ENCODE peak calls at places on chromosomes 5 and 9, in five cellular contexts. R, L, D, G and V are unnamed samples.

GRCh38 chr9:38035873-38036272 is 33.2 kb downstream of the SHB start:
- DNase-seq in R (peak), L (no peak), D (no peak), G (no peak), V (peak)

GRCh38 chr9:113998529-113999255 is 79.4 kb downstream of the AMBP start:
- DNase-seq in R (no peak), L (peak), D (no peak), G (no peak), V (no peak)

GRCh38 chr5:54234304-54234938 is 76.0 kb downstream of the ARL15 start:
- DNase-seq in R (peak), L (no peak), D (no peak), G (no peak), V (no peak)

GRCh38 chr5:76715734-76716455 is at the start of gene F2R:
- DNase-seq in R (peak), L (peak), D (no peak), G (peak), V (peak)

GRCh38 chr9:34428325-34428958 is 29.9 kb downstream of the FAM219A start:
- DNase-seq in R (no peak), L (no peak), D (no peak), G (no peak), V (no peak)

GRCh38 chr5:160173-160510 is 31.2 kb upstream of the LRRC14B start:
- DNase-seq in R (no peak), L (peak), D (no peak), G (no peak), V (peak)

GRCh38 chr9:109381011-109381729 is 60.3 kb upstream of the EPB41L4B start:
- DNase-seq in R (peak), L (no peak), D (no peak), G (no peak), V (peak)

GRCh38 chr9:8825600-8826147 is 1026.1 kb upstream of the DMAC1 start:
- DNase-seq in R (no peak), L (no peak), D (no peak), G (no peak), V (no peak)

GRCh38 chr5:96896285-96896711 is 20.0 kb downstream of the ERAP2 start:
- DNase-seq in R (no peak), L (no peak), D (no peak), G (no peak), V (no peak)

GRCh38 chr5:131794596-131794995 is 2.2 kb downstream of the FNIP1 start:
- DNase-seq in R (no peak), L (no peak), D (no peak), G (no peak), V (no peak)

GRCh38 chr9:135308809-135309762 is 170.5 kb upstream of the PPP1R26 start:
- DNase-seq in R (no peak), L (no peak), D (no peak), G (no peak), V (no peak)

GRCh38 chr5:82640901-82641300 is 362.7 kb upstream of the RPS23 start:
- DNase-seq in R (no peak), L (no peak), D (no peak), G (no peak), V (no peak)

GRCh38 chr5:24492231-24492630 is 152.5 kb downstream of the CDH10 start:
- DNase-seq in R (no peak), L (no peak), D (no peak), G (no peak), V (no peak)

GRCh38 chr5:146645382-146645781 is 129.4 kb upstream of the GPR151 start:
- DNase-seq in R (no peak), L (no peak), D (no peak), G (peak), V (no peak)

GRCh38 chr5:151480859-151481258 is 33.5 kb downstream of the SLC36A1 start:
- DNase-seq in R (peak), L (no peak), D (peak), G (no peak), V (no peak)

GRCh38 chr9:121852241-121852640 is 200.8 kb downstream of the DAB2IP start:
- DNase-seq in R (no peak), L (no peak), D (no peak), G (no peak), V (no peak)

GRCh38 chr9:135926402-135927194 is 19.3 kb upstream of the CAMSAP1 start:
- DNase-seq in R (peak), L (no peak), D (no peak), G (no peak), V (peak)

GRCh38 chr5:106072208-106072607 is 1598.5 kb downstream of the EFNA5 start:
- DNase-seq in R (no peak), L (no peak), D (no peak), G (no peak), V (no peak)

GRCh38 chr5:33300209-33300742 is 140.5 kb upstream of the TARS1 start:
- DNase-seq in R (peak), L (no peak), D (no peak), G (no peak), V (no peak)

GRCh38 chr9:135722365-135722764 is 20.4 kb downstream of the KCNT1 start:
- DNase-seq in R (no peak), L (no peak), D (peak), G (no peak), V (no peak)

GRCh38 chr9:112404367-112404979 is 24.6 kb downstream of the HSDL2 start:
- DNase-seq in R (no peak), L (no peak), D (no peak), G (no peak), V (no peak)

GRCh38 chr5:58191451-58191850 is 268.4 kb downstream of the PLK2 start:
- DNase-seq in R (peak), L (no peak), D (no peak), G (no peak), V (no peak)

GRCh38 chr5:126492939-126493338 is 69.7 kb downstream of the GRAMD2B start:
- DNase-seq in R (no peak), L (peak), D (no peak), G (no peak), V (peak)

GRCh38 chr5:36459191-36460135 is 146.9 kb upstream of the SLC1A3 start:
- DNase-seq in R (peak), L (no peak), D (no peak), G (peak), V (no peak)

GRCh38 chr5:54387659-54388232 is 67.8 kb upstream of the HSPB3 start:
- DNase-seq in R (peak), L (no peak), D (no peak), G (no peak), V (no peak)

GRCh38 chr5:138725885-138726457 is 27.3 kb upstream of the CTNNA1 start:
- DNase-seq in R (no peak), L (peak), D (no peak), G (no peak), V (no peak)

GRCh38 chr5:40879163-40879942 is 29.9 kb upstream of the C7 start:
- DNase-seq in R (peak), L (no peak), D (no peak), G (no peak), V (no peak)

GRCh38 chr5:75707911-75708509 is 9.2 kb downstream of the POC5 start:
- DNase-seq in R (peak), L (no peak), D (no peak), G (no peak), V (no peak)

GRCh38 chr9:99169982-99170761 is 51.6 kb downstream of the ALG2 start:
- DNase-seq in R (no peak), L (no peak), D (no peak), G (no peak), V (no peak)

GRCh38 chr9:125409637-125410521 is 148.3 kb downstream of the GAPVD1 start:
- DNase-seq in R (no peak), L (peak), D (peak), G (peak), V (no peak)

GRCh38 chr9:91023741-91024140 is 222.1 kb downstream of the SYK start:
- DNase-seq in R (no peak), L (no peak), D (no peak), G (no peak), V (no peak)

GRCh38 chr5:61626639-61627282 is 294.7 kb downstream of the ZSWIM6 start:
- DNase-seq in R (no peak), L (peak), D (no peak), G (no peak), V (no peak)

GRCh38 chr5:135394095-135394494 is 4.9 kb downstream of the MACROH2A1 start:
- DNase-seq in R (no peak), L (no peak), D (no peak), G (no peak), V (no peak)

GRCh38 chr5:113574417-113574816 is 60.9 kb downstream of the YTHDC2 start:
- DNase-seq in R (peak), L (no peak), D (no peak), G (no peak), V (no peak)

GRCh38 chr9:68999393-69000105 is 14.4 kb downstream of the PRKACG start:
- DNase-seq in R (peak), L (peak), D (peak), G (peak), V (peak)

GRCh38 chr5:39716532-39716971 is 291.8 kb upstream of the DAB2 start:
- DNase-seq in R (peak), L (peak), D (no peak), G (peak), V (peak)

GRCh38 chr5:108345541-108346171 is 36.2 kb downstream of the FBXL17 start:
- DNase-seq in R (peak), L (no peak), D (no peak), G (no peak), V (no peak)

GRCh38 chr5:71974622-71975021 is 132.7 kb upstream of the MAP1B start:
- DNase-seq in R (peak), L (no peak), D (no peak), G (no peak), V (peak)

GRCh38 chr5:36457511-36458260 is 148.7 kb upstream of the SLC1A3 start:
- DNase-seq in R (no peak), L (no peak), D (no peak), G (no peak), V (no peak)

GRCh38 chr9:115088856-115089255 is 29.1 kb downstream of the TNC start:
- DNase-seq in R (no peak), L (no peak), D (no peak), G (no peak), V (no peak)
- H3K27ac ChIP-seq in R (no peak), L (no peak), D (no peak), G (no peak), V (no peak)

DNA sequence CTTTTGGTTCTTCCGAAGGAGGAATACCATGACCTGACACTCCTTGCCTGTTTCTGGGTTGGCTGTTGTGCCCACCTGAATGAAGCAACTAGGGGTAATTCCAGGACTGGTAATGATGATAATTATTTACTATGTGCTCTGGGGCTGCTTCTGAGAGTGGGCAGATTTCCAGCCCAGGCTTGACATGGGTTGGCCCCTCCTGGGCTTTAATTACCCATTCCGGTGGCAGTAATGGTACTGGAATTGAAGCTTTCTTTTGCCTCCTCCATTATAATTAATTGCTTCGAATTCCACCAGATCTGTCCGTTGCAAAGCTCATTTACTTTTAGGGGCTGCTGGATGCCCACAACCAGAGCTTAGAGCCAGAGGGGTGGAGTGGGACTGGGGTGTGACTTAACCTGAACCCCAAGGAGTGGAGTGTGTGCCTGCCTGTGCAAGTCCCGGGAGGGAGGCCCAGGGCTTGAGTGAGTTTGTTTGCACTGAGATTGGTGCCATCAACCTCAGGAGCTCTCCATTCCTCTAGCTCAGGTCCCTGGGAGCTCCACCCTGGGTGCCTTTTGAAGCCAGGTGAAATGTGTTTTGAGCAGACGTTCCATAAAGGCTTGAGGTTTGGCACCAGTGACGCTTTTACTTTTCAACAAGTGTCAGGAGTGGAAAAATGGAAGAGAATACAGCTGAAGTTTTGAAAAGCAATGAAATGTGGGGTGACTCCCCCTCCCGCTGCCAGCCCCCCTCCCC is 214.6 kb downstream of the PDZD2 start:
- DNase-seq in R (peak), L (no peak), D (no peak), G (no peak), V (no peak)
- H3K27ac ChIP-seq in R (no peak), L (no peak), D (peak), G (no peak), V (no peak)

GRCh38 chr5:65828507-65828906 is 97.9 kb upstream of the ERBIN start:
- DNase-seq in R (no peak), L (no peak), D (no peak), G (no peak), V (no peak)
- H3K27ac ChIP-seq in R (no peak), L (peak), D (peak), G (no peak), V (no peak)

DNA sequence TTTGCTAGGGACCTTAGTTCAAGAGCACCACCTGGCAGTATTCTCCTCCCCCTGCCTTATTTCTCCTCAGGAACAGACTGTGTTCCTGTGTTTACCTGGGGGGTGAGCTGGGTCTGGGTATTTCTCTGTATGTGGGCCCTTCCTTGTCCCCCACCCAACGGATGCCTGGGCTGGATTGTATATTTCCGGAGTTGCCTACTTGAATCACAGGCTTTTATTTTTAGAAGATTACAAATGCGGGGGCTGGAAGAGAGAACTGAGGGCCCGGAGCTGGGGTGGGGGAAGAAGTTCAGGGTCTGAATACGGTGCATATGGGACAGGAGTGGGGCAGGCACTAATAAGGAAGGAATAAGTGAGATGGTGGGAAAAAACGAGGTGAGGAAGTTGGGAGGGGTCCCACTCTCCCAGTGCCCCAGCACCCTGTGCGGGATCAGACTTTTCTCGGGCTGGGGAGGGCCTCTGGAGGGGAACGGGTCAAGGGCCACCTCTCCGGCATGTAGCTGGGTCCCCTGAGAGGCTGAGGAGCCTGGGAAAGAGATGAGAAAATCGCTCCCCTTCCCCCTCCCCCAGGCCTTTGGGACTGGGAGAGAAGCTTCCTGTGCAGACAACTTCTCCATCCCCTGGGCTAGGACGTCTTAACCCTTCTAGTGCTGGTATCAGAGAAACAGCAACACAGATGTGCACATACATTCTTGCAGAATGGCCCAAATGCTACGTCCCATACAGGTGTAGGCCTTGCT is 42.1 kb downstream of the PCDH1 start:
- DNase-seq in R (no peak), L (no peak), D (no peak), G (no peak), V (no peak)
- H3K27ac ChIP-seq in R (no peak), L (no peak), D (peak), G (no peak), V (no peak)

GRCh38 chr9:76571288-76572204 is 112.6 kb downstream of the GCNT1 start:
- DNase-seq in R (no peak), L (no peak), D (no peak), G (no peak), V (no peak)
- H3K27ac ChIP-seq in R (peak), L (no peak), D (no peak), G (no peak), V (no peak)

GRCh38 chr5:42812620-42813019 is 928 bp upstream of the SELENOP start:
- DNase-seq in R (no peak), L (no peak), D (no peak), G (no peak), V (no peak)
- H3K27ac ChIP-seq in R (no peak), L (peak), D (peak), G (no peak), V (no peak)

DNA sequence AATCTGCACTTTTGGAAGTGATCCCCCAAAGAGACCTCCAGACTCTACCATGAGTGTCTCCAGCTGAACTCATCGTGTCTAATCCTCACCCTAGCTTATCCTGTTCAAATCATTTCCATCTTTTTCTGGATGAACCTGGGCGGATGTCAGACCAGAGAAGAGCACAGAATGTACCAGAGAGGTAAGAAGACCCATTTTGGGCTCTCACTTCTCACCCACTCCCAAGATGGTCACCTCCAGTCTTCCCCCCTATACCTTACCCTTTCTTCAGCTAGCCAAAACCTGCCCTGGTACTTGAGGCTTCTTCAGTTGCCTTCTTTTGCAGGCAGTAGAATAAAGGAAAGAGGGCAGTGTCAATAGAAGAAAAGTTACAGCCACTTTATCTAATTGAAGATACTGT is 27.9 kb upstream of the ANXA2R start:
- DNase-seq in R (no peak), L (no peak), D (no peak), G (no peak), V (no peak)
- H3K27ac ChIP-seq in R (peak), L (peak), D (no peak), G (peak), V (no peak)

DNA sequence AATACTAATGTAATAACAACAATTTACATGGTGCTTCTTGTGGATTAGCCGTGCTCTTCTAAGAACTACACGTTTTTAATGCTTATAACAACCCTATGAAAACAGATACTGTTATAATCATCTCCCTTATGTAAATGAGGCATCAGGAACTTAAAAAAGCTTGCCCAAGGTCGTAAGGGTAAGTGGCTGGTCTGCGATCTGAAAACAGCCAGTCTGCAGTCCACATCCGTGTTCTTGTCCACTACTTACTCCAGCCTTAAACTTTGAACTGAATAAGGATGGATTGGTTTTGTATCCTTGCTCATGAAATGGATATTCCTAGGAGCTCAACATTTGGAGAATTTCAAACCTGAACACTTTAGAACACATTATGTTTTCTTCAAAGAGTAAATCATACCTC is 26.7 kb downstream of the PAM start:
- DNase-seq in R (no peak), L (no peak), D (no peak), G (no peak), V (no peak)
- H3K27ac ChIP-seq in R (no peak), L (no peak), D (no peak), G (no peak), V (no peak)

GRCh38 chr9:130526193-130526853 is 53.1 kb upstream of the FUBP3 start:
- DNase-seq in R (no peak), L (no peak), D (no peak), G (no peak), V (no peak)
- H3K27ac ChIP-seq in R (no peak), L (no peak), D (no peak), G (no peak), V (no peak)

GRCh38 chr9:3962467-3962866 is 337.4 kb downstream of the GLIS3 start:
- DNase-seq in R (no peak), L (no peak), D (no peak), G (no peak), V (no peak)
- H3K27ac ChIP-seq in R (no peak), L (no peak), D (peak), G (no peak), V (no peak)